ENCODE peak calls at places on chromosomes 2 and 18, in six cellular contexts. Q, L, M, W, X and K are unnamed samples.

GRCh38 chr18:24319757-24320156 is 77.9 kb downstream of the OSBPL1A start:
- DNase-seq in L (no peak), Q (no peak), X (no peak), W (no peak), M (no peak), K (no peak)

GRCh38 chr2:233037078-233037477 is 4.6 kb downstream of the NEU2 start:
- DNase-seq in M (no peak), X (peak), L (peak), Q (peak), W (no peak), K (no peak)

GRCh38 chr2:231671617-231672350 is 36.5 kb upstream of the PTMA start:
- DNase-seq in W (no peak), M (no peak), L (no peak), Q (no peak), X (no peak), K (no peak)

GRCh38 chr18:44592639-44593038 is 88.0 kb upstream of the SETBP1 start:
- DNase-seq in X (peak), M (no peak), Q (peak), L (peak), W (no peak), K (no peak)

GRCh38 chr2:134335601-134336000 is 81.7 kb downstream of the MGAT5 start:
- DNase-seq in L (no peak), Q (no peak), M (no peak), W (no peak), X (no peak), K (no peak)

GRCh38 chr2:85997016-85997970 is 108.4 kb downstream of the POLR1A start:
- DNase-seq in X (peak), Q (peak), W (no peak), M (no peak), L (peak), K (no peak)

GRCh38 chr18:75156139-75156750 is 52.7 kb downstream of the PTGR3 start:
- DNase-seq in W (no peak), Q (no peak), L (no peak), X (no peak), M (no peak), K (no peak)

GRCh38 chr18:79544386-79544963 is 135.1 kb upstream of the CTDP1 start:
- DNase-seq in M (no peak), Q (no peak), X (no peak), L (no peak), W (no peak), K (no peak)

GRCh38 chr2:53131416-53131815 is 636.2 kb upstream of the CHAC2 start:
- DNase-seq in X (peak), W (peak), L (peak), M (no peak), Q (peak), K (no peak)

GRCh38 chr18:35756506-35757117 is 175.1 kb downstream of the GALNT1 start:
- DNase-seq in Q (peak), M (peak), X (peak), W (peak), L (peak), K (peak)

GRCh38 chr2:54213082-54213481 is 42.9 kb downstream of the TSPYL6 start:
- DNase-seq in L (no peak), M (no peak), X (no peak), W (no peak), Q (no peak), K (no peak)

GRCh38 chr2:45176399-45176798 is 167.1 kb upstream of the SIX2 start:
- DNase-seq in M (no peak), W (no peak), L (peak), X (no peak), Q (peak), K (no peak)

GRCh38 chr2:85470850-85471800 is 52.6 kb downstream of the SH2D6 start:
- DNase-seq in Q (no peak), L (peak), X (peak), M (peak), W (no peak), K (no peak)

GRCh38 chr2:128638741-128639477 is 320.2 kb upstream of the HS6ST1 start:
- DNase-seq in Q (no peak), L (peak), X (no peak), M (no peak), W (peak), K (peak)

GRCh38 chr2:25274868-25275574 is 66.7 kb downstream of the DNMT3A start:
- DNase-seq in L (no peak), W (no peak), Q (peak), M (no peak), X (peak), K (no peak)

GRCh38 chr2:96538487-96539214 is 2.1 kb downstream of the ARID5A start:
- DNase-seq in X (no peak), L (peak), M (no peak), Q (peak), W (peak), K (peak)

GRCh38 chr18:40197711-40198110 is 1757.3 kb upstream of the PIK3C3 start:
- DNase-seq in X (no peak), M (no peak), Q (no peak), W (no peak), L (no peak), K (no peak)

GRCh38 chr18:55779711-55780590 is 192.0 kb upstream of the TCF4 start:
- DNase-seq in W (peak), Q (no peak), X (peak), L (peak), M (no peak), K (peak)

GRCh38 chr2:85438291-85439110 is 20.0 kb downstream of the SH2D6 start:
- DNase-seq in L (peak), Q (no peak), X (no peak), M (no peak), W (no peak), K (no peak)

GRCh38 chr2:74558284-74559230 is 4.0 kb downstream of the DOK1 start:
- DNase-seq in X (no peak), W (no peak), M (no peak), Q (no peak), L (peak), K (no peak)

GRCh38 chr2:227414846-227415245 is 27.1 kb upstream of the SCYGR1 start:
- DNase-seq in X (peak), Q (peak), W (no peak), M (peak), L (peak), K (no peak)

GRCh38 chr2:13698847-13699246 is 933.7 kb upstream of the LRATD1 start:
- DNase-seq in M (no peak), L (no peak), W (no peak), Q (no peak), X (no peak), K (no peak)

GRCh38 chr2:160406591-160407392 is 86.8 kb downstream of the RBMS1 start:
- DNase-seq in L (peak), Q (peak), X (peak), W (peak), M (peak), K (peak)

GRCh38 chr2:40803900-40804299 is 352.0 kb upstream of the SLC8A1 start:
- DNase-seq in L (no peak), Q (no peak), W (no peak), M (no peak), X (no peak), K (no peak)

GRCh38 chr2:158644139-158644538 is 151.0 kb upstream of the DAPL1 start:
- DNase-seq in L (peak), X (peak), Q (peak), M (no peak), W (no peak), K (no peak)

GRCh38 chr2:160387558-160388262 is 105.9 kb downstream of the RBMS1 start:
- DNase-seq in L (peak), Q (peak), X (peak), M (peak), W (no peak), K (no peak)

GRCh38 chr18:80194874-80195570 is 52.3 kb downstream of the PARD6G start:
- DNase-seq in Q (no peak), M (no peak), W (no peak), X (no peak), L (no peak), K (no peak)

GRCh38 chr2:112915300-112916144 is 4.6 kb downstream of the IL37 start:
- DNase-seq in W (no peak), L (no peak), Q (no peak), X (no peak), M (no peak), K (no peak)

GRCh38 chr2:86020984-86021383 is 84.7 kb downstream of the POLR1A start:
- DNase-seq in M (no peak), X (peak), W (no peak), Q (peak), L (peak), K (no peak)

GRCh38 chr2:27779417-27780055 is 8.0 kb downstream of the MRPL33 start:
- DNase-seq in X (no peak), W (no peak), M (no peak), L (peak), Q (no peak), K (peak)

GRCh38 chr2:195741191-195741590 is 84.2 kb downstream of the SLC39A10 start:
- DNase-seq in X (no peak), Q (no peak), W (no peak), L (no peak), M (no peak), K (no peak)

GRCh38 chr2:36415623-36416022 is 60.0 kb downstream of the CRIM1 start:
- DNase-seq in Q (no peak), X (no peak), W (no peak), L (no peak), M (no peak), K (no peak)

GRCh38 chr2:128440087-128440665 is 121.5 kb upstream of the HS6ST1 start:
- DNase-seq in W (no peak), L (no peak), X (no peak), M (no peak), Q (no peak), K (no peak)

GRCh38 chr2:127721978-127722355 is 20.7 kb downstream of the SFT2D3 start:
- DNase-seq in M (no peak), Q (peak), X (peak), W (no peak), L (peak), K (no peak)

GRCh38 chr2:197827618-197828017 is 23.2 kb downstream of the PLCL1 start:
- DNase-seq in X (no peak), Q (peak), M (no peak), W (no peak), L (peak), K (no peak)

GRCh38 chr2:175167076-175167791 is 769 bp downstream of the ATF2 start:
- DNase-seq in M (peak), W (peak), X (no peak), L (peak), Q (peak), K (peak)

GRCh38 chr18:44320619-44321460 is 359.8 kb upstream of the SETBP1 start:
- DNase-seq in W (peak), L (no peak), Q (no peak), X (no peak), M (peak), K (no peak)

GRCh38 chr2:22037274-22037673 is 913.5 kb downstream of the TDRD15 start:
- DNase-seq in M (no peak), L (no peak), X (no peak), Q (no peak), W (peak), K (no peak)

GRCh38 chr2:102143450-102143985 is 972 bp downstream of the IL1R1 start:
- DNase-seq in L (peak), M (no peak), Q (no peak), X (peak), W (no peak), K (no peak)
- H3K27ac ChIP-seq in L (peak), M (peak), Q (peak), X (peak), W (no peak), K (no peak)

GRCh38 chr2:1489486-1489885 is 76.2 kb downstream of the TPO start:
- DNase-seq in L (no peak), M (no peak), X (no peak), W (no peak), Q (no peak), K (no peak)
- H3K27ac ChIP-seq in L (no peak), M (peak), X (no peak), W (no peak), Q (no peak), K (no peak)

GRCh38 chr2:238446371-238446770 is 19.6 kb downstream of the ASB1 start:
- DNase-seq in W (no peak), M (no peak), L (no peak), X (no peak), Q (no peak), K (no peak)

GRCh38 chr2:238445409-238446190 is 18.9 kb downstream of the ASB1 start:
- DNase-seq in L (no peak), W (no peak), M (no peak), Q (no peak), X (no peak), K (no peak)

GRCh38 chr2:238440767-238441166 is 14.0 kb downstream of the ASB1 start:
- DNase-seq in Q (no peak), M (no peak), W (no peak), L (no peak), X (no peak), K (no peak)

GRCh38 chr2:238441262-238442114 is 14.8 kb downstream of the ASB1 start:
- DNase-seq in L (no peak), M (no peak), W (no peak), X (peak), Q (no peak), K (peak)

DNA sequence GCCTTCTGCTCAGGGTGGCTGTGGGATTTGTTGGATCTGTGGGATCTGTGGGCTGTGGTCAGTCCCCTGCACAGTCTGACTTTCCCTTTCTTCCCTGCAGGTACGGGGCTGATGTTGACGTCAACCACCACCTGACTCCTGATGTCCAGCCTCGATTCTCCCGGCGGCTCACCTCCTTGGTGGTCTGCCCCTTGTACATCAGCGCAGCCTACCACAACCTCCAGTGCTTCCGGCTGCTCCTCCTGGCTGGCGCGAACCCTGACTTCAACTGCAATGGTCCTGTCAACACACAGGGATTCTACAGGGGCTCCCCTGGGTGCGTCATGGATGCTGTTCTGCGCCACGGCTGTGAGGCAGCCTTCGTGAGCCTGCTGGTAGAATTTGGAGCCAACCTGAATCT is 17.5 kb downstream of the ASB1 start:
- DNase-seq in L (no peak), Q (no peak), W (no peak), M (no peak), X (no peak), K (no peak)
- H3K27ac ChIP-seq in L (no peak), Q (no peak), W (no peak), M (no peak), X (no peak), K (no peak)

GRCh38 chr2:169042856-169043255 is 11.7 kb upstream of the ABCB11 start:
- DNase-seq in Q (no peak), X (no peak), W (no peak), L (no peak), M (no peak), K (no peak)

GRCh38 chr2:169049142-169049541 is 18.0 kb upstream of the ABCB11 start:
- DNase-seq in L (no peak), Q (no peak), M (no peak), W (no peak), X (no peak), K (no peak)

GRCh38 chr2:169050476-169051240 is 18.7 kb upstream of the DHRS9 start:
- DNase-seq in Q (peak), W (no peak), L (peak), X (no peak), M (peak), K (no peak)

GRCh38 chr2:169046440-169047151 is 15.5 kb upstream of the ABCB11 start:
- DNase-seq in Q (no peak), W (no peak), X (no peak), M (peak), L (no peak), K (no peak)

GRCh38 chr2:169047253-169048250 is 16.4 kb upstream of the ABCB11 start:
- DNase-seq in X (no peak), W (no peak), Q (no peak), L (no peak), M (no peak), K (no peak)
- H3K27ac ChIP-seq in X (no peak), W (no peak), Q (no peak), L (no peak), M (no peak), K (no peak)

DNA sequence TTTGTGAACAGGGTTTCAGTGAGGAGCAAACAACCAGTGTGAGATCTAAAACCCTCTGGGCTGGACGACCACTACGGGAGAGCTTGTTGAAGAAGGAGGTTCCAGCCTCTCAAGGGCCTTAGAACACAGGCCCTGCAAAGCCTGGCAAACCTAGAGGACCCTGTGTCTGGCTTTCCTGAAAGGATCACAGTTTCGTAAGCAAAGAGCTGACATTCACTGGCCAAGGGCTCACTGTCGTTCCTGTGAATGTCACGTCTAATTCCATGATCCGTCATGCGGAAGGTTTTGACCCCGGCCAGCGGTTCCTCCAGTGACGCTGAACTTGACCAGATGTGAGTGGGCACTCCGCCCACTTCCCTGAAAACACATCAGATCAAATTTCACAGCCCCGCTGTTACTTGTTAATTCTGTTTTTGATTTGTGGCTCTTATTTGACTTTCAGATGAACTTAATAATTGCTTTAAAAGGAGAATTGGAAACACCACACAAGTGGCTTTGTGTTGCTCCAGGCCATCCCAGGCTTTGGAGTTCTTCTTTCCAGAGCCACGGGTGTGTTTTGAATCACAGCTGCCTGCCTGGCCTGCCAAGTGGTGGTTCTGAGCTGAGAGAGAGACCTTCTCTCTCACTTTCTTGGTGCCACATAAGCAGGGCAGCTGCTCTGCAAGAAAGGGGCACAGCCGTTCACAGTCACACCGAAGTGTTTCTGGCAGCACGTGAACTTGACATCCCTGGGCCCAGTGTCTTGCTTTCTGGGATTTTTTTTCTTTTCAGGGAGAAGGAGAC is 308.4 kb downstream of the NDUFA10 start:
- DNase-seq in X (no peak), Q (no peak), M (no peak), W (no peak), L (peak), K (no peak)
- H3K27ac ChIP-seq in X (no peak), Q (no peak), M (no peak), W (no peak), L (no peak), K (no peak)

DNA sequence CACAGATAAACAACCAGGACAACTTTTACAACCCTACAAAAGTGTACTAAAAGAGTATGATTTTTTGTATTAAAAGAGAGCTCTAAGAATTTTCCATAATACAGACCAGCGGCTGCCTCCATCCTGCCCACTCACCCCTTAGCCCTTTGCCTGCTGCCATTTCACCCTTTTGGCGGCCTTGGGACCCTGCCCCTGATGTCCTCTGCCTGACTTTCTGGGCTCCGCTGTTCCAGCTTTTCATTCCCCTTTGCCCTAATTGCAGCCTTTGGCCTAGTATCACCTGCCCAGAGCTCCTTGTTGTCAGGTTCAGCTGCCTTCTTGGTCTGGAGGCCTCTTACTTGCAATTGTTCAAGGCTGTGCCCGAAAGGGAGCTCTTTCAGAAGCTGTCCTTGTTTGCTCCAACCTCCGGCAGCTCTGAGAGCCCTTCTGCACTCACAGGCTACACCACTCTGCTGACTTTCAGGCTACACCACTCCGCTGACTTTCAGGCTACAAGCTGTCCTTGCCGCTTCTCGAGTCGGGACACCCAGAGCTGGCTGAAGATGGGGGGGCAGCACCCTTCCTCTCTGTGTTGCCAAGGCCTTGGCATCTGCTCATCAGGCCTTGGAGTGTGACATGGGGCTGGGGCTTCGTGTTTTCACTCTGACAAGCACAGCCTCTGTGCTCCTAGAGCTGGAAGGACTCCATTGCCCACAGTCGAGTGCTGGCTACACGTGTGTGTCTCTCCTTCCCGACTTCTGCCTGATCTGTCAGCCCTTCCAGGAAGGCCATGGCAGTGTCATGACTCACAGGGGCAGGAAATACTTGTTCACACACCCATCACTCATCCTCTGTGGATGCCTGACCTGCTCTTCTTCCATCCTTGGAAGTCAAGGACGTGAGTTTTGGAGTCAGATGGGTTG is 43.1 kb upstream of the HDAC4 start:
- DNase-seq in L (peak), W (no peak), Q (peak), X (peak), M (no peak), K (no peak)
- H3K27ac ChIP-seq in L (no peak), W (no peak), Q (no peak), X (no peak), M (no peak), K (no peak)

DNA sequence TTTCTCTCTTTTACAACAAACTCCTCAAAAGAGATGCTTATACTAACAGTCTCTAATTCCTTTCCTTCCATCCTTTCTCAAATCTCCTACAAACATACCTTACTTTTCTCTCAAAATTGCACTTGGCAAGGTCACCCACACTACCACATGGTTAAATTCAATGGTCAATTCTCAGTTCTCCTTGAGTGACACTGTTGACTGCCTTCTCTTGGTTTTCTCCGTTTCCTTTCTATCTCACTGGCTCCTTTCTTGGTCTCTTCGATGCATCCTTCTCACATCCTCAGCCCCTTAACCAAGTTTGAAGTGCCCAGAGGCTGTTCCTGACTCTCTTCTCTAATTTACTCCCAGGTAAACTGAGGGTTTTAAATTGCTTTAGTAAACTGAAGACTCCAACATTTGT is 12.5 kb downstream of the C1D start:
- DNase-seq in M (no peak), L (no peak), W (no peak), Q (no peak), X (no peak), K (no peak)
- H3K27ac ChIP-seq in M (no peak), L (no peak), W (no peak), Q (no peak), X (no peak), K (no peak)